ENCODE peak calls at places on chromosome 17, in eight cellular contexts. One of them, this sample, is unnamed. For H3K36me3 and H3K27me3, the result is how much of the 10 kb centered on the place peaks cover.

GRCh38 chr17:1109606-1110523 is 69.9 kb downstream of the ABR start:
- DNase-seq in esophagus muscularis mucosa: no peak
- DNase-seq in ovary: peak
- DNase-seq in endothelial cell of umbilical vein: no peak
- DNase-seq in adrenal gland: no peak
- DNase-seq in gastrocnemius medialis: no peak
- DNase-seq in SK-N-SH: peak
- DNase-seq in brain microvascular endothelial cell: no peak
- DNase-seq in this sample: no peak

GRCh38 chr17:9922012-9922848 is 17.2 kb upstream of the RCVRN start:
- DNase-seq in ovary: no peak
- DNase-seq in adrenal gland: no peak
- DNase-seq in SK-N-SH: no peak
- DNase-seq in esophagus muscularis mucosa: no peak
- DNase-seq in brain microvascular endothelial cell: no peak
- DNase-seq in gastrocnemius medialis: no peak
- DNase-seq in endothelial cell of umbilical vein: no peak
- DNase-seq in this sample: no peak

GRCh38 chr17:19460695-19461094 is 49.7 kb downstream of the RNF112 start:
- DNase-seq in endothelial cell of umbilical vein: peak
- DNase-seq in gastrocnemius medialis: no peak
- DNase-seq in ovary: no peak
- DNase-seq in adrenal gland: peak
- DNase-seq in brain microvascular endothelial cell: no peak
- DNase-seq in SK-N-SH: no peak
- DNase-seq in esophagus muscularis mucosa: no peak
- DNase-seq in this sample: no peak

GRCh38 chr17:61407211-61407911 is 7.7 kb downstream of the TBX2 start:
- DNase-seq in brain microvascular endothelial cell: no peak
- DNase-seq in adrenal gland: peak
- DNase-seq in ovary: peak
- DNase-seq in gastrocnemius medialis: no peak
- DNase-seq in SK-N-SH: no peak
- DNase-seq in endothelial cell of umbilical vein: no peak
- DNase-seq in esophagus muscularis mucosa: no peak
- DNase-seq in this sample: no peak

GRCh38 chr17:32992360-32993033 is 850 bp downstream of the SPACA3 start:
- DNase-seq in SK-N-SH: no peak
- DNase-seq in ovary: no peak
- DNase-seq in gastrocnemius medialis: no peak
- DNase-seq in brain microvascular endothelial cell: no peak
- DNase-seq in adrenal gland: no peak
- DNase-seq in endothelial cell of umbilical vein: no peak
- DNase-seq in esophagus muscularis mucosa: no peak
- DNase-seq in this sample: no peak

GRCh38 chr17:1298616-1299015 is 19.2 kb downstream of the TRARG1 start:
- DNase-seq in SK-N-SH: no peak
- DNase-seq in endothelial cell of umbilical vein: no peak
- DNase-seq in adrenal gland: no peak
- DNase-seq in ovary: no peak
- DNase-seq in brain microvascular endothelial cell: no peak
- DNase-seq in gastrocnemius medialis: no peak
- DNase-seq in esophagus muscularis mucosa: no peak
- DNase-seq in this sample: no peak

GRCh38 chr17:33389506-33390141 is 96.5 kb upstream of the ASIC2 start:
- DNase-seq in adrenal gland: no peak
- DNase-seq in esophagus muscularis mucosa: no peak
- DNase-seq in endothelial cell of umbilical vein: no peak
- DNase-seq in ovary: no peak
- DNase-seq in SK-N-SH: no peak
- DNase-seq in brain microvascular endothelial cell: no peak
- DNase-seq in gastrocnemius medialis: no peak
- DNase-seq in this sample: peak

GRCh38 chr17:70168044-70168978 is 1.0 kb upstream of the KCNJ2 start:
- DNase-seq in gastrocnemius medialis: peak
- DNase-seq in ovary: peak
- DNase-seq in esophagus muscularis mucosa: peak
- DNase-seq in adrenal gland: peak
- DNase-seq in endothelial cell of umbilical vein: peak
- DNase-seq in brain microvascular endothelial cell: peak
- DNase-seq in SK-N-SH: peak
- DNase-seq in this sample: peak

GRCh38 chr17:158379-158778 is 21.0 kb downstream of the SCGB1C2 start:
- DNase-seq in adrenal gland: no peak
- DNase-seq in esophagus muscularis mucosa: no peak
- DNase-seq in gastrocnemius medialis: no peak
- DNase-seq in endothelial cell of umbilical vein: no peak
- DNase-seq in brain microvascular endothelial cell: no peak
- DNase-seq in ovary: no peak
- DNase-seq in SK-N-SH: no peak
- DNase-seq in this sample: no peak

GRCh38 chr17:35788504-35788998 is 6.9 kb downstream of the MMP28 start:
- DNase-seq in adrenal gland: peak
- DNase-seq in gastrocnemius medialis: no peak
- DNase-seq in endothelial cell of umbilical vein: no peak
- DNase-seq in esophagus muscularis mucosa: no peak
- DNase-seq in SK-N-SH: peak
- DNase-seq in brain microvascular endothelial cell: peak
- DNase-seq in ovary: no peak
- DNase-seq in this sample: peak

GRCh38 chr17:66292351-66292750 is 10.1 kb upstream of the PRKCA start:
- DNase-seq in ovary: no peak
- DNase-seq in esophagus muscularis mucosa: no peak
- DNase-seq in adrenal gland: no peak
- DNase-seq in gastrocnemius medialis: no peak
- DNase-seq in endothelial cell of umbilical vein: no peak
- DNase-seq in SK-N-SH: no peak
- DNase-seq in brain microvascular endothelial cell: no peak
- DNase-seq in this sample: no peak

GRCh38 chr17:78780335-78780734 is 1.7 kb downstream of the CYTH1 start:
- DNase-seq in endothelial cell of umbilical vein: no peak
- DNase-seq in adrenal gland: peak
- DNase-seq in brain microvascular endothelial cell: no peak
- DNase-seq in SK-N-SH: no peak
- DNase-seq in ovary: no peak
- DNase-seq in esophagus muscularis mucosa: no peak
- DNase-seq in gastrocnemius medialis: no peak
- DNase-seq in this sample: no peak

GRCh38 chr17:28612936-28613872 is 781 bp downstream of the RSKR start:
- DNase-seq in SK-N-SH: peak
- DNase-seq in adrenal gland: no peak
- DNase-seq in ovary: no peak
- DNase-seq in brain microvascular endothelial cell: peak
- DNase-seq in esophagus muscularis mucosa: no peak
- DNase-seq in gastrocnemius medialis: no peak
- DNase-seq in endothelial cell of umbilical vein: peak
- DNase-seq in this sample: no peak

GRCh38 chr17:57541472-57542394 is 203.4 kb downstream of the CCDC182 start:
- DNase-seq in ovary: no peak
- DNase-seq in SK-N-SH: peak
- DNase-seq in endothelial cell of umbilical vein: no peak
- DNase-seq in esophagus muscularis mucosa: no peak
- DNase-seq in adrenal gland: peak
- DNase-seq in gastrocnemius medialis: peak
- DNase-seq in brain microvascular endothelial cell: peak
- DNase-seq in this sample: peak

GRCh38 chr17:32771396-32771795 is 105.5 kb downstream of the MYO1D start:
- DNase-seq in esophagus muscularis mucosa: no peak
- DNase-seq in adrenal gland: no peak
- DNase-seq in brain microvascular endothelial cell: peak
- DNase-seq in ovary: no peak
- DNase-seq in endothelial cell of umbilical vein: peak
- DNase-seq in SK-N-SH: no peak
- DNase-seq in gastrocnemius medialis: no peak
- DNase-seq in this sample: no peak

GRCh38 chr17:82449883-82450356 is 632 bp downstream of the CYBC1 start:
- DNase-seq in adrenal gland: no peak
- DNase-seq in gastrocnemius medialis: no peak
- DNase-seq in ovary: no peak
- DNase-seq in SK-N-SH: no peak
- DNase-seq in endothelial cell of umbilical vein: no peak
- DNase-seq in brain microvascular endothelial cell: no peak
- DNase-seq in esophagus muscularis mucosa: no peak
- DNase-seq in this sample: no peak
- H3K4me3 ChIP-seq in adrenal gland: peak
- H3K4me3 ChIP-seq in gastrocnemius medialis: peak
- H3K4me3 ChIP-seq in ovary: peak
- H3K4me3 ChIP-seq in SK-N-SH: peak
- H3K4me3 ChIP-seq in endothelial cell of umbilical vein: peak
- H3K4me3 ChIP-seq in brain microvascular endothelial cell: peak
- H3K4me3 ChIP-seq in esophagus muscularis mucosa: peak
- H3K4me3 ChIP-seq in this sample: peak

GRCh38 chr17:14688134-14688533 is 387.3 kb downstream of the HS3ST3B1 start:
- DNase-seq in brain microvascular endothelial cell: no peak
- DNase-seq in endothelial cell of umbilical vein: no peak
- DNase-seq in SK-N-SH: no peak
- DNase-seq in esophagus muscularis mucosa: no peak
- DNase-seq in gastrocnemius medialis: no peak
- DNase-seq in ovary: no peak
- DNase-seq in adrenal gland: no peak
- DNase-seq in this sample: no peak

GRCh38 chr17:14690704-14691103 is 389.8 kb downstream of the HS3ST3B1 start:
- DNase-seq in SK-N-SH: no peak
- DNase-seq in ovary: no peak
- DNase-seq in gastrocnemius medialis: no peak
- DNase-seq in endothelial cell of umbilical vein: no peak
- DNase-seq in adrenal gland: no peak
- DNase-seq in brain microvascular endothelial cell: no peak
- DNase-seq in esophagus muscularis mucosa: no peak
- DNase-seq in this sample: no peak

DNA sequence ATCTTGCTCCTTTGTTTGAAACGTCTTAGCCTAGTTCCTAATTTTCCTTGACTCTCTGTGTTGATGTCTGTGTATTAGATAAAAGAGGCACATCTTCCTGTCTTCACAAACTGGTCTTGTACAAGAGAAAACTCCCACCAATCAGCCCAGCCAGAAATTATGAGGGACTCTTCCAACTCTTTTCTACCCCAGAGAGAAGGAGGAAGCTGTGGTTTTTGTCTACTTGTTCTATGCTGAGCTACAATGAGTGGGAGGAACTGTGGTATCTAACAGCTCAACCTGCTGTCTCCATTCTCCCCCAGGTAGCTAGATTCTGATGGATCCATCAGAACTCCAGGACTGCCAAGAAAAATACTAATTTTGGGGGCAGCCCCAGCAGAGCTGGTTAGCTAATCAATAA is 392.5 kb downstream of the HS3ST3B1 start:
- DNase-seq in brain microvascular endothelial cell: no peak
- DNase-seq in gastrocnemius medialis: no peak
- DNase-seq in SK-N-SH: no peak
- DNase-seq in ovary: no peak
- DNase-seq in esophagus muscularis mucosa: no peak
- DNase-seq in endothelial cell of umbilical vein: no peak
- DNase-seq in adrenal gland: no peak
- DNase-seq in this sample: no peak
- H3K36me3 ChIP-seq in brain microvascular endothelial cell: under half
- H3K36me3 ChIP-seq in gastrocnemius medialis: under half
- H3K36me3 ChIP-seq in SK-N-SH: under half
- H3K36me3 ChIP-seq in ovary: under half
- H3K36me3 ChIP-seq in esophagus muscularis mucosa: under half
- H3K36me3 ChIP-seq in endothelial cell of umbilical vein: under half
- H3K36me3 ChIP-seq in adrenal gland: under half
- H3K36me3 ChIP-seq in this sample: under half

DNA sequence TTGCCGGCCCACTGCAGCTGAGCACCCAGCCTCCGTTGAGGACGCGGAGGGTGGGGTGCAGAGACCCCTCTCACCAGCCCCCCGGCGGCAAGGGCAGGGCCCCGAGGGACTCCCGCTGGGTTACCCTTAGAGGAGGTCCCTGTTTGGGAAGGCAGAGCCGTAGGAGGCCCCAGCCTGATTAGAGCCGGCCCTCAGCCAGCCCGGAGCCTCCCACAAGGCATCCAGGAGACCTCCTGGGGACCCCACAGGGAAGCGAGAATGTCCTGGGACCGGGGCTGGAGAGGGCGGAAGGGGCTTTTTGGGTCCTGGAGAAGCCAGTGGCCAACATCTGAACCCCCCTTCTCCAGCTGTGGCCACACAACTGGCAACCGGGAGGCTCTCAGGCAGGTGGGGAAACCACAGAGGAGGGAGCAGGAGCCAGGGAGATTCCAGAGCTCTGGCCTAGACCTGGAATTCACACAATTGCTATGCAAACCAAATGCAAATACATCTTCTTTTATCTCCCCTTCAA is 21.7 kb upstream of the SP6 start:
- DNase-seq in brain microvascular endothelial cell: no peak
- DNase-seq in gastrocnemius medialis: no peak
- DNase-seq in adrenal gland: no peak
- DNase-seq in SK-N-SH: no peak
- DNase-seq in endothelial cell of umbilical vein: no peak
- DNase-seq in esophagus muscularis mucosa: no peak
- DNase-seq in ovary: no peak
- DNase-seq in this sample: peak
- H3K27me3 ChIP-seq in brain microvascular endothelial cell: half or more
- H3K27me3 ChIP-seq in gastrocnemius medialis: half or more
- H3K27me3 ChIP-seq in adrenal gland: under half
- H3K27me3 ChIP-seq in SK-N-SH: half or more
- H3K27me3 ChIP-seq in endothelial cell of umbilical vein: under half
- H3K27me3 ChIP-seq in esophagus muscularis mucosa: under half
- H3K27me3 ChIP-seq in ovary: under half
- H3K27me3 ChIP-seq in this sample: half or more

DNA sequence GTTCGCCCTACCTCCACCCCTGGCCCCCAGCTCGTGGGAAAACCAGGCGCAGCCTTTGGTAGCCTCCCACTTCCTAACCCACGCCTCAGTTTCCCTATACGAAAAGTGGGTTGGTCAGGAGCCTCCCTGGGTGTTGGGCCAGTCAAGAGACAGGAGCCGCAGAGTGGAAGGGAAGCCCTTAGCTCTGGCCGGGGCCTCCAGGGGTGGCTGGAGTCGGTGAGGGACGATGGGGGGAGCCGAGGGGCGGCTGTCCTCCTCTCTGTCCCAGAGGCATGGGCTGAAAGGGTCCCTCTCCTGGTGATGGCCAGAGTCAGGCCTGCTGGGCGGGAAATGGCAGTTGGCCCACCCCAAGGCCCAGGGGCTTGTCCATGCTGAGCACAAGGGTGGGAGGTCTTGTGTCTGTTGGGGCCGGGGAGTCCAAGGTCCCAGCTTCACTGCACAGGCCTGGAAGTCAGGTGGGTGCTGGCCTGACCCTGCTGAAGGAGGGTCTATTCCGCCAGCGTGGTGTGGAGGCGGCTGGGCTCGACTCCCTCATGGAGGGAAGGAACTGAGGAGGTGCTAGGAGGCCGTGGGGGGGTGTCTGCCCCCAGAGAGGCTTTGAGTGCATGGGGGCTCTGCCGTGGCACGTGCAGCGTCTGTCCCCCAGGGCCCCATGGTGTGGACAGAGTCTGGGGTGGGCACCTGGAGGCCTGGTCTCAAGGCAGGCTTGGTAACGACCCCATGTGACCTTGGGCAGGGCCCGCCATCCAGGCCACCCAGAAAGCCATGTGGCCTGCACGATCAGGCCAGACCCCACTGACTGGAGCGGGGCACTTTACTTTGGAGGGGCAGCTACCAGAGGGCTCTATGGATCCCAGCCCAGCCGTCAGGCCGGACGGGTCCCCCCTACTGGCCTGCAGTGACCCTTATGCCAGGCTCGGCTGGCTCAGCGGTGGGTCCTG is 1.1 kb downstream of the SLC16A3 start:
- DNase-seq in endothelial cell of umbilical vein: peak
- DNase-seq in ovary: no peak
- DNase-seq in esophagus muscularis mucosa: no peak
- DNase-seq in adrenal gland: no peak
- DNase-seq in brain microvascular endothelial cell: no peak
- DNase-seq in gastrocnemius medialis: no peak
- DNase-seq in SK-N-SH: no peak
- DNase-seq in this sample: no peak
- H3K4me3 ChIP-seq in endothelial cell of umbilical vein: peak
- H3K4me3 ChIP-seq in ovary: peak
- H3K4me3 ChIP-seq in esophagus muscularis mucosa: peak
- H3K4me3 ChIP-seq in adrenal gland: no peak
- H3K4me3 ChIP-seq in brain microvascular endothelial cell: peak
- H3K4me3 ChIP-seq in gastrocnemius medialis: peak
- H3K4me3 ChIP-seq in SK-N-SH: peak
- H3K4me3 ChIP-seq in this sample: peak

This sample was measured in astrocyte.